ENCODE peak calls at places on chromosomes 4 and X, in four cellular contexts. C, N, U and Y are unnamed samples.

GRCh38 chr4:42151568-42152506 is 618 bp downstream of the BEND4 start:
- DNase-seq in C (peak), N (no peak), U (peak), Y (no peak)

GRCh38 chrX:134803551-134804183 is 145.4 kb upstream of the PLAC1 start:
- DNase-seq in C (no peak), N (no peak), U (no peak), Y (peak)

GRCh38 chr4:183175631-183176232 is 76.7 kb downstream of the WWC2 start:
- DNase-seq in C (no peak), N (peak), U (no peak), Y (no peak)

GRCh38 chrX:46710927-46711623 is 47.8 kb downstream of the SLC9A7 start:
- DNase-seq in C (no peak), N (no peak), U (peak), Y (peak)

GRCh38 chr4:148315049-148315448 is 127.2 kb downstream of the NR3C2 start:
- DNase-seq in C (no peak), N (peak), U (no peak), Y (no peak)

GRCh38 chr4:60737858-60738257 is 462.3 kb upstream of the ADGRL3 start:
- DNase-seq in C (no peak), N (peak), U (no peak), Y (no peak)

GRCh38 chrX:119622356-119623232 is 16.4 kb upstream of the NKRF start:
- DNase-seq in C (no peak), N (peak), U (peak), Y (peak)

GRCh38 chr4:144347116-144347515 is 206.6 kb upstream of the GYPA start:
- DNase-seq in C (no peak), N (no peak), U (no peak), Y (no peak)

GRCh38 chr4:22678851-22679517 is 13.8 kb upstream of the GBA3 start:
- DNase-seq in C (no peak), N (no peak), U (no peak), Y (no peak)